ENCODE peak calls at places on chromosomes 4 and X, in seven cellular contexts. G, A, C, Z, K, R and W are unnamed samples.

GRCh38 chr4:2281575-2282343 is 19.9 kb upstream of the MXD4 start:
- DNase-seq in G (no peak), A (peak), C (no peak), Z (no peak), K (no peak), R (no peak), W (no peak)

GRCh38 chr4:40152642-40153041 is 44.2 kb upstream of the RHOH start:
- DNase-seq in G (no peak), A (no peak), C (no peak), Z (no peak), K (no peak), R (no peak), W (no peak)

GRCh38 chr4:23945521-23946017 is 55.7 kb upstream of the PPARGC1A start:
- DNase-seq in G (no peak), A (no peak), C (peak), Z (peak), K (no peak), R (no peak), W (peak)

GRCh38 chrX:137573356-137574101 is 7.6 kb downstream of the ZIC3 start:
- DNase-seq in G (no peak), A (no peak), C (no peak), Z (peak), K (no peak), R (no peak), W (no peak)

GRCh38 chrX:110421499-110422455 is 63.1 kb downstream of the RTL9 start:
- DNase-seq in G (no peak), A (no peak), C (peak), Z (no peak), K (no peak), R (no peak), W (no peak)

GRCh38 chr4:182555997-182556418 is 312.8 kb downstream of the TENM3 start:
- DNase-seq in G (no peak), A (no peak), C (no peak), Z (peak), K (no peak), R (peak), W (peak)

GRCh38 chr4:83326546-83326945 is 8.1 kb downstream of the HPSE start:
- DNase-seq in G (no peak), A (no peak), C (no peak), Z (no peak), K (no peak), R (no peak), W (no peak)

GRCh38 chr4:40466789-40467188 is 131.7 kb downstream of the CHRNA9 start:
- DNase-seq in G (no peak), A (peak), C (no peak), Z (no peak), K (no peak), R (no peak), W (no peak)

GRCh38 chr4:102606261-102606660 is 105.1 kb downstream of the NFKB1 start:
- DNase-seq in G (no peak), A (no peak), C (no peak), Z (no peak), K (no peak), R (no peak), W (no peak)

GRCh38 chr4:3481113-3481531 is 18.0 kb downstream of the DOK7 start:
- DNase-seq in G (no peak), A (no peak), C (no peak), Z (no peak), K (no peak), R (no peak), W (no peak)

GRCh38 chrX:15235001-15235400 is 34.9 kb downstream of the ASB9 start:
- DNase-seq in G (no peak), A (no peak), C (no peak), Z (no peak), K (no peak), R (no peak), W (no peak)